ENCODE peak calls at places on chromosomes 12 and 14, in six cellular contexts. H is dorsolateral prefrontal cortex, Y is NB4, U is fibroblast of pulmonary artery, S is BE2C, Z is ovary. L is an unnamed sample.

GRCh38 chr12:52175411-52176350 is 16.1 kb downstream of the KRT80 start:
- DNase-seq in H (no peak), Y (no peak), U (peak), S (no peak), Z (no peak), L (no peak)

GRCh38 chr14:58244556-58245387 is at the start of gene PSMA3:
- DNase-seq in H (peak), Y (peak), U (peak), S (peak), Z (peak), L (peak)

GRCh38 chr14:92495041-92495440 is 18.5 kb upstream of the RIN3 start:
- DNase-seq in H (no peak), Y (peak), U (peak), S (no peak), Z (no peak), L (no peak)

GRCh38 chr12:83313322-83313721 is 626.6 kb downstream of the TMTC2 start:
- DNase-seq in H (no peak), Y (no peak), U (no peak), S (no peak), Z (no peak), L (no peak)

GRCh38 chr14:100661340-100661712 is 65.4 kb upstream of the DLK1 start:
- DNase-seq in H (peak), Y (no peak), U (no peak), S (no peak), Z (peak), L (no peak)

GRCh38 chr12:50573271-50573670 is 68.5 kb downstream of the DIP2B start:
- DNase-seq in H (no peak), Y (no peak), U (no peak), S (no peak), Z (no peak), L (no peak)

GRCh38 chr12:26845057-26845666 is 12.2 kb upstream of the ITPR2 start:
- DNase-seq in H (peak), Y (peak), U (peak), S (peak), Z (no peak), L (no peak)

GRCh38 chr12:124557518-124558223 is 9.7 kb downstream of the NCOR2 start:
- DNase-seq in H (no peak), Y (no peak), U (no peak), S (peak), Z (no peak), L (no peak)

GRCh38 chr12:52075409-52075724 is 4.1 kb upstream of the SMIM41 start:
- DNase-seq in H (no peak), Y (no peak), U (no peak), S (no peak), Z (no peak), L (no peak)

GRCh38 chr12:69254046-69254445 is 14.7 kb downstream of the CPSF6 start:
- DNase-seq in H (no peak), Y (peak), U (peak), S (no peak), Z (no peak), L (peak)

GRCh38 chr14:100890044-100890443 is 13.5 kb downstream of the RTL1 start:
- DNase-seq in H (no peak), Y (no peak), U (no peak), S (no peak), Z (no peak), L (no peak)

GRCh38 chr14:97266653-97267052 is 469.5 kb downstream of the VRK1 start:
- DNase-seq in H (no peak), Y (no peak), U (no peak), S (no peak), Z (no peak), L (no peak)

GRCh38 chr14:63551338-63551737 is 8.2 kb upstream of the PPP2R5E start:
- DNase-seq in H (no peak), Y (no peak), U (peak), S (no peak), Z (no peak), L (no peak)

GRCh38 chr14:94043756-94044475 is 17.8 kb downstream of the OTUB2 start:
- DNase-seq in H (no peak), Y (no peak), U (no peak), S (no peak), Z (no peak), L (no peak)

GRCh38 chr12:53190108-53190729 is 9.5 kb upstream of the CSAD start:
- DNase-seq in H (no peak), Y (peak), U (peak), S (peak), Z (peak), L (peak)

GRCh38 chr12:21940549-21940948 is 677 bp downstream of the ABCC9 start:
- DNase-seq in H (no peak), Y (no peak), U (no peak), S (no peak), Z (no peak), L (no peak)

GRCh38 chr14:71070169-71070568 is 162.9 kb downstream of the PCNX1 start:
- DNase-seq in H (no peak), Y (no peak), U (peak), S (no peak), Z (no peak), L (no peak)

GRCh38 chr12:118830251-118830650 is 151.1 kb upstream of the SRRM4 start:
- DNase-seq in H (no peak), Y (no peak), U (no peak), S (no peak), Z (no peak), L (no peak)

GRCh38 chr12:64810831-64811230 is 13.6 kb upstream of the TBC1D30 start:
- DNase-seq in H (no peak), Y (no peak), U (no peak), S (no peak), Z (no peak), L (no peak)

GRCh38 chr12:14959916-14960315 is 1.5 kb downstream of the ARHGDIB start:
- DNase-seq in H (no peak), Y (no peak), U (no peak), S (no peak), Z (no peak), L (no peak)

GRCh38 chr12:117679776-117680175 is 289.0 kb downstream of the KSR2 start:
- DNase-seq in H (no peak), Y (no peak), U (no peak), S (no peak), Z (no peak), L (no peak)

GRCh38 chr12:7934153-7934552 is 1.8 kb downstream of the SLC2A3 start:
- DNase-seq in H (no peak), Y (peak), U (no peak), S (no peak), Z (no peak), L (no peak)

GRCh38 chr14:59301354-59301753 is 112.9 kb downstream of the DAAM1 start:
- DNase-seq in H (no peak), Y (peak), U (no peak), S (no peak), Z (no peak), L (peak)

GRCh38 chr14:90275820-90276219 is 19.5 kb downstream of the PSMC1 start:
- DNase-seq in H (no peak), Y (no peak), U (peak), S (no peak), Z (no peak), L (no peak)

GRCh38 chr14:61331992-61332657 is 10.7 kb downstream of the PRKCH start:
- DNase-seq in H (no peak), Y (no peak), U (no peak), S (no peak), Z (no peak), L (no peak)

GRCh38 chr14:35385042-35385839 is 19.3 kb downstream of the NFKBIA start:
- DNase-seq in H (peak), Y (peak), U (peak), S (peak), Z (peak), L (no peak)

GRCh38 chr12:92553389-92553788 is 149.4 kb upstream of the PLEKHG7 start:
- DNase-seq in H (no peak), Y (no peak), U (peak), S (peak), Z (no peak), L (peak)

GRCh38 chr12:2944401-2945047 is 14.7 kb upstream of the TEAD4 start:
- DNase-seq in H (peak), Y (peak), U (peak), S (peak), Z (peak), L (peak)

GRCh38 chr12:33438890-33439586 is 581 bp downstream of the SYT10 start:
- DNase-seq in H (no peak), Y (no peak), U (no peak), S (no peak), Z (no peak), L (peak)

GRCh38 chr12:93128332-93128707 is 199.2 kb upstream of the EEA1 start:
- DNase-seq in H (no peak), Y (no peak), U (no peak), S (no peak), Z (peak), L (no peak)

GRCh38 chr12:53098982-53099651 is 1.6 kb downstream of the IGFBP6 start:
- DNase-seq in H (peak), Y (peak), U (peak), S (peak), Z (peak), L (peak)

GRCh38 chr12:51371295-51371953 is 19.8 kb downstream of the GALNT6 start:
- DNase-seq in H (no peak), Y (peak), U (peak), S (peak), Z (peak), L (no peak)

GRCh38 chr14:81303258-81303935 is 82.6 kb upstream of the GTF2A1 start:
- DNase-seq in H (no peak), Y (peak), U (no peak), S (no peak), Z (no peak), L (peak)

GRCh38 chr12:45302621-45303020 is 86.7 kb downstream of the ANO6 start:
- DNase-seq in H (no peak), Y (no peak), U (no peak), S (no peak), Z (no peak), L (no peak)

GRCh38 chr14:70784886-70785285 is 24.4 kb downstream of the MAP3K9 start:
- DNase-seq in H (no peak), Y (no peak), U (no peak), S (no peak), Z (no peak), L (no peak)

GRCh38 chr14:24329736-24330135 is 5.1 kb downstream of the ADCY4 start:
- DNase-seq in H (no peak), Y (peak), U (no peak), S (no peak), Z (no peak), L (no peak)

GRCh38 chr14:76771432-76771980 is 10.2 kb downstream of the VASH1 start:
- DNase-seq in H (no peak), Y (no peak), U (no peak), S (no peak), Z (peak), L (no peak)

GRCh38 chr14:76772300-76773187 is 11.3 kb downstream of the VASH1 start:
- DNase-seq in H (no peak), Y (peak), U (peak), S (peak), Z (peak), L (no peak)

GRCh38 chr14:76774471-76775158 is 13.3 kb downstream of the VASH1 start:
- DNase-seq in H (no peak), Y (no peak), U (no peak), S (no peak), Z (no peak), L (no peak)

GRCh38 chr14:76773956-76774355 is 12.7 kb downstream of the VASH1 start:
- DNase-seq in H (no peak), Y (no peak), U (no peak), S (no peak), Z (no peak), L (no peak)

GRCh38 chr14:76773188-76773885 is 12.1 kb downstream of the VASH1 start:
- DNase-seq in H (no peak), Y (peak), U (peak), S (no peak), Z (peak), L (no peak)
- TF ChIP-seq CTCF in H (no peak), Y (no peak), U (peak), S (no peak), Z (no peak), L (no peak)

GRCh38 chr14:96225745-96226151 is 21.1 kb downstream of the BDKRB2 start:
- DNase-seq in H (no peak), Y (no peak), U (no peak), S (peak), Z (no peak), L (no peak)
- TF ChIP-seq CTCF in H (no peak), Y (no peak), U (no peak), S (peak), Z (no peak), L (no peak)

GRCh38 chr12:131829351-131829794 is 1.2 kb downstream of the MMP17 start:
- DNase-seq in H (no peak), Y (peak), U (no peak), S (peak), Z (peak), L (no peak)

GRCh38 chr12:131826064-131826928 is 1.9 kb upstream of the MMP17 start:
- DNase-seq in H (no peak), Y (peak), U (no peak), S (no peak), Z (no peak), L (no peak)

GRCh38 chr12:131829795-131830334 is 1.7 kb downstream of the MMP17 start:
- DNase-seq in H (no peak), Y (peak), U (no peak), S (peak), Z (peak), L (no peak)

GRCh38 chr12:131828671-131829350 is 618 bp downstream of the MMP17 start:
- DNase-seq in H (no peak), Y (no peak), U (no peak), S (peak), Z (no peak), L (peak)

DNA sequence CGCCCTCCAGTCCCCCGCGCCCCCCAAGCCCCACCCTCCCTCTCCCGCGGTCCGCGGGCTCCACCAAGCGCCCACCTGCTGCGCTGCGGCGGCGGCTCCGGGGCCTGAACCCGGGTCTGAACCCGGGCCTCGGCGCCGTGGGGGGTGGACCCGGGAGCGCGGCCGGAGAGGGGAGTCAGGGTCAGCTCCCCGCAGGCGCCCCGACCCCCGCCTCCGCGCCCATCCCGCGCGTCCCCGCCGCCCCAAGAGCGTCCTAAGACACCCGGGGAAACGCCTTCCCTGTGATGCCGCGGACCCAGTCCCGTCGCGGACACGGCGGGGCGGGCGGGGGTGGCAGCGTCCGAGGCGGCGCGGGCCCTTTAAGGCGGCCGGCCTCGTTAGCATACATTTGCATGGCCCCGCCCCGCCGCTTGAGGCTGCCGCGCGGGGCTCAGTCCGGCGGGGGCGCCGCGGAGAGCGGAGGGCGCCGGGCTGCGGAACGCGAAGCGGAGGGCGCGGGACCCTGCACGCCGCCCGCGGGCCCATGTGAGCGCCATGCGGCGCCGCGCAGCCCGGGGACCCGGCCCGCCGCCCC is at the start of gene MMP17:
- DNase-seq in H (no peak), Y (peak), U (peak), S (peak), Z (peak), L (peak)
- TF ChIP-seq CTCF in H (no peak), Y (peak), U (no peak), S (no peak), Z (no peak), L (peak)

GRCh38 chr14:69249603-69250002 is 10.4 kb upstream of the GALNT16 start:
- DNase-seq in H (no peak), Y (no peak), U (no peak), S (no peak), Z (no peak), L (no peak)

GRCh38 chr14:69246331-69246730 is 13.6 kb upstream of the GALNT16 start:
- DNase-seq in H (no peak), Y (no peak), U (no peak), S (no peak), Z (no peak), L (no peak)

GRCh38 chr14:69244946-69245345 is 15.0 kb upstream of the GALNT16 start:
- DNase-seq in H (no peak), Y (no peak), U (no peak), S (no peak), Z (no peak), L (no peak)

GRCh38 chr14:69252851-69253250 is 7.1 kb upstream of the GALNT16 start:
- DNase-seq in H (no peak), Y (no peak), U (no peak), S (no peak), Z (no peak), L (no peak)

GRCh38 chr14:69247691-69248440 is 12.1 kb upstream of the GALNT16 start:
- DNase-seq in H (no peak), Y (no peak), U (peak), S (no peak), Z (peak), L (no peak)
- TF ChIP-seq CTCF in H (peak), Y (no peak), U (peak), S (peak), Z (peak), L (no peak)

GRCh38 chr12:49121047-49121696 is 10.0 kb downstream of the TUBA1B start:
- DNase-seq in H (peak), Y (peak), U (peak), S (peak), Z (no peak), L (no peak)
- TF ChIP-seq CTCF in H (peak), Y (peak), U (peak), S (peak), Z (peak), L (no peak)

GRCh38 chr12:127125607-127126259 is 1141.2 kb upstream of the TMEM132C start:
- DNase-seq in H (no peak), Y (no peak), U (peak), S (no peak), Z (no peak), L (no peak)
- TF ChIP-seq CTCF in H (no peak), Y (no peak), U (no peak), S (no peak), Z (no peak), L (no peak)

GRCh38 chr12:104155711-104156555 is 17.9 kb upstream of the NFYB start:
- DNase-seq in H (no peak), Y (no peak), U (no peak), S (no peak), Z (no peak), L (no peak)
- TF ChIP-seq CTCF in H (no peak), Y (no peak), U (no peak), S (no peak), Z (no peak), L (no peak)

L was measured in GM20000.